ENCODE peak calls at places on chromosome 1, in seven cellular contexts. W, R, D, G, U, C and J are unnamed samples.

GRCh38 chr1:222387020-222387816 is 160.7 kb downstream of the HHIPL2 start:
- DNase-seq in W (peak; percentile 2), R (peak; percentile 16), D (no peak), G (peak; percentile 47), U (no peak), C (no peak), J (no peak)

GRCh38 chr1:110292327-110292741 is 46.8 kb upstream of the RBM15 start:
- DNase-seq in W (no peak), R (no peak), D (no peak), G (no peak), U (peak; percentile 50), C (peak; percentile 64), J (peak; percentile 33)

GRCh38 chr1:29471487-29472313 is 235.4 kb downstream of the PTPRU start:
- DNase-seq in W (no peak), R (no peak), D (no peak), G (no peak), U (no peak), C (peak; percentile 1), J (no peak)

GRCh38 chr1:54324031-54324654 is 82.1 kb downstream of the SSBP3 start:
- DNase-seq in W (peak; percentile 57), R (no peak), D (peak; percentile 38), G (peak; percentile 55), U (peak; percentile 19), C (peak; percentile 24), J (peak; percentile 53)

GRCh38 chr1:78143152-78143551 is 97.4 kb downstream of the GIPC2 start:
- DNase-seq in W (no peak), R (no peak), D (no peak), G (no peak), U (no peak), C (no peak), J (no peak)

GRCh38 chr1:60149254-60149653 is 75.7 kb upstream of the C1orf87 start:
- DNase-seq in W (no peak), R (no peak), D (peak; percentile 71), G (no peak), U (no peak), C (no peak), J (no peak)

GRCh38 chr1:243950166-243950565 is 100.1 kb upstream of the AKT3 start:
- DNase-seq in W (peak; percentile 58), R (no peak), D (no peak), G (no peak), U (peak; percentile 94), C (peak; percentile 82), J (peak; percentile 29)

GRCh38 chr1:23896491-23896890 is 16.7 kb downstream of the CNR2 start:
- DNase-seq in W (no peak), R (no peak), D (no peak), G (no peak), U (no peak), C (no peak), J (no peak)

GRCh38 chr1:23424171-23424959 is at the start of gene TCEA3:
- DNase-seq in W (no peak), R (no peak), D (peak; percentile 66), G (no peak), U (no peak), C (no peak), J (no peak)

GRCh38 chr1:93715529-93716126 is 34.0 kb upstream of the BCAR3 start:
- DNase-seq in W (no peak), R (no peak), D (no peak), G (no peak), U (peak; percentile 32), C (no peak), J (no peak)

GRCh38 chr1:155182052-155182550 is 8.5 kb downstream of the TRIM46 start:
- DNase-seq in W (no peak), R (no peak), D (no peak), G (no peak), U (no peak), C (no peak), J (no peak)

GRCh38 chr1:61318319-61319125 is 236.2 kb downstream of the NFIA start:
- DNase-seq in W (peak; percentile 88), R (no peak), D (no peak), G (no peak), U (peak; percentile 59), C (peak; percentile 94), J (peak; percentile 95)

GRCh38 chr1:61839702-61840101 is 97.4 kb downstream of the PATJ start:
- DNase-seq in W (peak; percentile 56), R (no peak), D (no peak), G (no peak), U (peak; percentile 80), C (peak; percentile 67), J (peak; percentile 52)

GRCh38 chr1:32920833-32921232 is 19.6 kb upstream of the TMEM54 start:
- DNase-seq in W (peak; percentile 44), R (no peak), D (peak; percentile 71), G (no peak), U (no peak), C (peak; percentile 40), J (peak; percentile 38)

GRCh38 chr1:34163792-34164509 is 1.1 kb downstream of the CSMD2 start:
- DNase-seq in W (peak; percentile 14), R (no peak), D (no peak), G (no peak), U (no peak), C (no peak), J (no peak)

GRCh38 chr1:71128060-71128459 is 47.2 kb upstream of the ZRANB2 start:
- DNase-seq in W (no peak), R (no peak), D (no peak), G (no peak), U (no peak), C (no peak), J (no peak)

GRCh38 chr1:181086926-181087325 is 1.6 kb upstream of the IER5 start:
- DNase-seq in W (peak; percentile 52), R (no peak), D (no peak), G (no peak), U (peak; percentile 80), C (peak; percentile 87), J (peak; percentile 58)

GRCh38 chr1:181084606-181084969 is 3.9 kb upstream of the IER5 start:
- DNase-seq in W (no peak), R (no peak), D (no peak), G (no peak), U (no peak), C (no peak), J (no peak)

GRCh38 chr1:181081399-181081798 is 7.1 kb upstream of the IER5 start:
- DNase-seq in W (no peak), R (no peak), D (no peak), G (no peak), U (no peak), C (no peak), J (no peak)

GRCh38 chr1:181087400-181087901 is 1.0 kb upstream of the IER5 start:
- DNase-seq in W (no peak), R (no peak), D (no peak), G (peak; percentile 37), U (no peak), C (peak; percentile 26), J (no peak)

DNA sequence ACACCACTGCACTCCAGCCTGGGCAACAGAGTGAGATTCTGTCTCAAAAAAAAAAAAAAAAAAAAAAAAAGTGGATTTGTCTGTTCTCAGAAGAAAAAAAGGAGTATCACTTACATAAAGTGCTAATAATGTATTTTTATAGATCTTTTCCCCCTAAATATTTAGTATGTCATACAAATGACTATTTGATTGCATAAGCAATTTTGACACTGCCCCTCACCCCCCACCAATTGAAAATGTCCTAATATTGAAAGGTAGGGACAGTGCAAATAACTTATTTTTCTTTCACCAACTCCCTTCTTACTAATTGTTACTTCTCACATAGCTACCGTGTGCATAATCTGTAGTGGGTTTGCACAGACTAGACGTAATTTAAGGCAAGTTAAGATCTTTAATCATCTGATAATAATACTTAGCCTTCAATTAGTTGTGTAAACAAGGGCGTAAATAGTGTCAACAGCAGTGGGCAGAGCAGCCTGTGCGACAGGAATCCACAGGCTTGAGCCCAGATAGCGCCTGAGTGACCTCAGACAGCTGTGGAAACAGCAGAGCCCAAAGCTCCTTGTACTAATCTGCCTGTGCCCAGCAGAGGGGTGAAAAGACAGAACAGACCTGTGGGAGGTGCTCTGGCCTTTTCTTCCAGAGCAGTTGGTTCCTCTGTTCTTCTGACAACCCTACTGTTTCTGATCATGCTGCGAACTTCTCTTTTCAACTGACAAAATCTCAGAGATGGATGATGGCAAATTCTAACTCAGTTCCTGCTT is 4.5 kb upstream of the IER5 start:
- DNase-seq in W (peak; percentile 77), R (peak; percentile 49), D (no peak), G (peak; percentile 51), U (no peak), C (peak; percentile 68), J (peak; percentile 71)
- TF ChIP-seq CTCF in W (peak; percentile 61), R (peak; percentile 72), D (peak; percentile 72), G (peak; percentile 91), U (peak; percentile 37), C (peak; percentile 55), J (peak; percentile 44)

GRCh38 chr1:41749992-41750745 is 168.6 kb downstream of the HIVEP3 start:
- DNase-seq in W (no peak), R (no peak), D (no peak), G (no peak), U (no peak), C (no peak), J (no peak)

GRCh38 chr1:41752514-41753170 is 166.1 kb downstream of the HIVEP3 start:
- DNase-seq in W (no peak), R (no peak), D (no peak), G (no peak), U (no peak), C (no peak), J (no peak)

GRCh38 chr1:41754540-41754939 is 164.2 kb downstream of the HIVEP3 start:
- DNase-seq in W (no peak), R (no peak), D (no peak), G (no peak), U (no peak), C (no peak), J (no peak)

DNA sequence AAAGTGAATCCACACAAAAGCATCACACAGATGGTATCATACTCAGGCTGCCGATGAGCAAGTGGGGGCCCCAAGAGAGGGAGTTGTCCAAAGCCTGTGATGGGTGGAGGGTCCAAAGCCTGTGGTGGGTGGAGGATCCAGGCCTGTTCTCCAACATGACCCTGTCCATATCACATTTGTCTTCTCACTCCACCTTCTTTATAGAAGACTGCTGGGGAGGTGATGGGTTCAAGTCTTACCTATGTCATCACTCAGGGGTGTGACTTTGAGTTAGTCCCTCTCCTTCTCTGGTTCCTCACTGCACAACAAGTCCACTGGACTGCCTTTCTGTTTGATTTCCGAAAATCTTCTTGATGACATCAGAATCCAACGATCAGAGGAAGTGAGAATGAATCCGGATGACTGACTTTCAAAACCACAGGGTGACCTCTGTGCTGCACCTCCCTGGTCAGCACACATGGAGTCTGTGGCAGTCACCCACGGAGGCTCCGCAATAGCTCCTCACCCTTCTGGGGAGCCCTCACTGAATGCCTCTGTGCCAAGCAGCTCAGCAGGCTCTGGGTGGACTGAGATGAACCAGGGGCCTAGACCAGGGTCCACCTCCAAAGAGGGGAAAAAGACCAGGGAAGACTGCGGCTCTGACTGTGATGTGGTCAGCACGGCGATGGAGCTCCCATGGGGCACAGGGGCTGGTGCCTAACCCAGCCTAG is 166.8 kb downstream of the HIVEP3 start:
- DNase-seq in W (peak; percentile 65), R (no peak), D (no peak), G (no peak), U (peak; percentile 92), C (peak; percentile 89), J (peak; percentile 57)
- H3K4me3 ChIP-seq in W (no peak overlapping the region), R (no peak overlapping the region), D (no peak overlapping the region), G (no peak overlapping the region), U (no peak overlapping the region), C (no peak overlapping the region), J (no peak overlapping the region)

GRCh38 chr1:166676981-166677380 is 162.3 kb upstream of the POGK start:
- DNase-seq in W (no peak), R (no peak), D (no peak), G (no peak), U (no peak), C (no peak), J (no peak)
- TF ChIP-seq CTCF in W (no peak), R (peak; percentile 14), D (no peak), G (peak; percentile 24), U (no peak), C (no peak), J (no peak)

GRCh38 chr1:2430592-2430973 is 18.2 kb upstream of the PEX10 start:
- DNase-seq in W (no peak), R (no peak), D (no peak), G (no peak), U (no peak), C (no peak), J (no peak)
- H3K4me3 ChIP-seq in W (no peak overlapping the region), R (no peak overlapping the region), D (no peak overlapping the region), G (no peak overlapping the region), U (no peak overlapping the region), C (no peak overlapping the region), J (no peak overlapping the region)